ENCODE peak calls at places on chromosomes 4 and X, in five cellular contexts. E, P, M, R and O are unnamed samples.

GRCh38 chr4:38993683-38994082 is 38.5 kb downstream of the TMEM156 start:
- DNase-seq in M (no peak), R (peak; percentile 22), P (no peak), E (peak; percentile 46), O (no peak)

GRCh38 chrX:72060196-72060974 is 71.3 kb downstream of the RTL5 start:
- DNase-seq in R (no peak), E (no peak), M (peak; percentile 68), P (no peak), O (peak; percentile 69)

GRCh38 chr4:142396279-142396678 is 449.8 kb downstream of the INPP4B start:
- DNase-seq in M (no peak), P (no peak), E (no peak), R (no peak), O (no peak)

GRCh38 chrX:18674417-18674787 is 2.5 kb upstream of the RS1 start:
- DNase-seq in M (peak; percentile 80), R (peak; percentile 23), P (peak; percentile 52), E (no peak), O (peak; percentile 30)

GRCh38 chrX:103310592-103311400 is at the start of gene BEX2:
- DNase-seq in P (peak; percentile 94), E (peak; percentile 77), R (peak; percentile 68), M (peak; percentile 89), O (peak; percentile 80)

GRCh38 chrX:138889152-138889551 is 177.6 kb upstream of the FGF13 start:
- DNase-seq in E (no peak), P (no peak), M (no peak), R (no peak), O (no peak)

GRCh38 chrX:129609395-129609794 is 45.4 kb downstream of the APLN start:
- DNase-seq in P (no peak), M (no peak), R (peak; percentile 17), E (no peak), O (no peak)

GRCh38 chrX:134695999-134696398 is 37.7 kb upstream of the PLAC1 start:
- DNase-seq in E (no peak), P (no peak), M (no peak), R (no peak), O (no peak)

GRCh38 chrX:1673337-1673736 is 58.5 kb downstream of the ASMT start:
- DNase-seq in E (peak; percentile 25), R (peak; percentile 44), P (peak; percentile 67), M (peak; percentile 29), O (no peak)

GRCh38 chrX:27882695-27883094 is 74.9 kb downstream of the MAGEB10 start:
- DNase-seq in R (no peak), M (no peak), E (no peak), P (no peak), O (no peak)

GRCh38 chr4:168710353-168710946 is 213.6 kb downstream of the PALLD start:
- DNase-seq in P (peak; percentile 68), R (no peak), M (peak; percentile 22), E (peak; percentile 40), O (peak; percentile 14)

GRCh38 chrX:53682885-53683555 is 3.5 kb downstream of the HUWE1 start:
- DNase-seq in M (peak; percentile 47), P (peak; percentile 50), E (peak; percentile 30), R (peak; percentile 45), O (peak; percentile 49)

GRCh38 chr4:181659202-181659601 is 584.0 kb upstream of the TENM3 start:
- DNase-seq in E (no peak), R (no peak), P (no peak), M (no peak), O (no peak)

GRCh38 chr4:90093526-90093925 is 33.7 kb upstream of the CCSER1 start:
- DNase-seq in M (no peak), E (no peak), P (no peak), R (no peak), O (no peak)

GRCh38 chrX:18424482-18425198 is 768 bp upstream of the CDKL5 start:
- DNase-seq in M (peak; percentile 57), E (peak; percentile 33), P (peak; percentile 58), R (no peak), O (peak; percentile 63)

GRCh38 chr4:146058531-146058930 is 117.0 kb upstream of the LSM6 start:
- DNase-seq in P (no peak), E (no peak), M (no peak), R (no peak), O (no peak)

GRCh38 chr4:76758290-76758882 is 139.6 kb downstream of the SOWAHB start:
- DNase-seq in E (peak; percentile 34), R (peak; percentile 69), P (no peak), M (peak; percentile 71), O (peak; percentile 43)

GRCh38 chr4:62526671-62527070 is 1326.5 kb downstream of the ADGRL3 start:
- DNase-seq in R (no peak), M (no peak), P (no peak), E (no peak), O (no peak)

GRCh38 chr4:40292313-40292759 is 42.8 kb upstream of the CHRNA9 start:
- DNase-seq in R (peak; percentile 36), P (no peak), E (no peak), M (no peak), O (no peak)

GRCh38 chr4:38811307-38811706 is 6.7 kb upstream of the TLR1 start:
- DNase-seq in P (no peak), M (no peak), E (no peak), R (no peak), O (no peak)

GRCh38 chrX:131821945-131822622 is 201.0 kb upstream of the STK26 start:
- DNase-seq in P (peak; percentile 90), R (no peak), M (peak; percentile 67), E (peak; percentile 87), O (no peak)

GRCh38 chrX:117957128-117957527 is 159.5 kb downstream of the KLHL13 start:
- DNase-seq in P (no peak), M (no peak), E (no peak), R (no peak), O (no peak)

GRCh38 chr4:24472514-24473308 is 111.6 kb downstream of the DHX15 start:
- DNase-seq in P (peak; percentile 82), R (peak; percentile 77), M (peak; percentile 91), E (peak; percentile 90), O (peak; percentile 84)

GRCh38 chr4:145939856-145940255 is 1.2 kb upstream of the ZNF827 start:
- DNase-seq in M (no peak), E (no peak), P (no peak), R (no peak), O (no peak)

GRCh38 chr4:99968330-99968729 is 18.3 kb upstream of the H2AZ1 start:
- DNase-seq in M (no peak), E (no peak), P (no peak), R (no peak), O (no peak)

GRCh38 chr4:3355266-3355748 is 62.5 kb downstream of the RGS12 start:
- DNase-seq in P (no peak), E (no peak), M (no peak), R (no peak), O (no peak)

GRCh38 chr4:183932576-183932975 is 27.5 kb downstream of the STOX2 start:
- DNase-seq in R (no peak), P (no peak), M (no peak), E (no peak), O (no peak)

GRCh38 chr4:156193800-156194199 is 240.1 kb upstream of the CTSO start:
- DNase-seq in R (no peak), M (no peak), P (no peak), E (peak; percentile 57), O (no peak)

GRCh38 chrX:13078739-13079444 is 34.5 kb upstream of the FAM9C start:
- DNase-seq in E (no peak), R (no peak), P (no peak), M (no peak), O (no peak)

GRCh38 chr4:141913928-141914327 is 277.5 kb downstream of the IL15 start:
- DNase-seq in E (no peak), M (no peak), P (no peak), R (no peak), O (peak; percentile 13)

GRCh38 chrX:39445336-39445735 is 644.1 kb downstream of the MID1IP1 start:
- DNase-seq in P (peak; percentile 67), R (peak; percentile 16), M (no peak), E (peak; percentile 9), O (peak; percentile 22)
- TF ChIP-seq CTCF in P (peak; percentile 23), R (peak; percentile 42), M (peak; percentile 55), E (peak; percentile 50), O (peak; percentile 47)

GRCh38 chr4:56977321-56978012 is at the start of gene NOA1:
- DNase-seq in P (peak; percentile 100), E (peak; percentile 99), M (peak; percentile 95), R (peak; percentile 89), O (peak; percentile 96)
- H3K36me3 ChIP-seq in P (no peaks in the 10 kb centered on the region), E (peaks cover 23% of the 10 kb centered on the region), M (peaks cover 19% of the 10 kb centered on the region), R (peaks cover 42% of the 10 kb centered on the region), O (peaks cover 31% of the 10 kb centered on the region)

GRCh38 chrX:45768666-45769065 is 568.0 kb upstream of the DIPK2B start:
- DNase-seq in M (no peak), E (no peak), R (no peak), P (no peak), O (no peak)
- H3K4me3 ChIP-seq in M (peak overlapping the region; percentile 69), E (no peak overlapping the region), R (peak overlapping the region; percentile 39), P (peak overlapping the region; percentile 33), O (no peak overlapping the region)

GRCh38 chrX:91311969-91312368 is 122.7 kb upstream of the PABPC5 start:
- DNase-seq in E (no peak), R (no peak), P (no peak), M (no peak), O (no peak)
- TF ChIP-seq CTCF in E (no peak), R (no peak), P (no peak), M (no peak), O (no peak)